ENCODE peak calls at places on chromosomes 11 and 22, in four cellular contexts. One of them, this sample, is unnamed.

GRCh38 chr11:61752117-61752924 is at the start of gene MYRF:
- DNase-seq in A549: no peak
- DNase-seq in H1: peak; percentile 88
- DNase-seq in K562: peak; percentile 88
- DNase-seq in this sample: peak; percentile 21

GRCh38 chr11:68965901-68966868 is 14.6 kb downstream of the MRGPRD start:
- DNase-seq in A549: no peak
- DNase-seq in H1: no peak
- DNase-seq in K562: no peak
- DNase-seq in this sample: no peak

GRCh38 chr11:33055361-33055760 is 16.0 kb downstream of the TCP11L1 start:
- DNase-seq in A549: no peak
- DNase-seq in H1: no peak
- DNase-seq in K562: no peak
- DNase-seq in this sample: peak; percentile 4

GRCh38 chr11:28615542-28615941 is 507.4 kb downstream of the METTL15 start:
- DNase-seq in A549: peak; percentile 73
- DNase-seq in H1: no peak
- DNase-seq in K562: no peak
- DNase-seq in this sample: no peak

GRCh38 chr11:116725434-116726221 is 47.2 kb downstream of the BUD13 start:
- DNase-seq in A549: no peak
- DNase-seq in H1: no peak
- DNase-seq in K562: no peak
- DNase-seq in this sample: no peak

GRCh38 chr22:27523711-27524110 is 277.8 kb downstream of the MN1 start:
- DNase-seq in A549: no peak
- DNase-seq in H1: no peak
- DNase-seq in K562: no peak
- DNase-seq in this sample: no peak

GRCh38 chr11:103398829-103399228 is 289.6 kb downstream of the DYNC2H1 start:
- DNase-seq in A549: no peak
- DNase-seq in H1: no peak
- DNase-seq in K562: no peak
- DNase-seq in this sample: no peak

GRCh38 chr11:47863893-47864430 is 15.8 kb upstream of the NUP160 start:
- DNase-seq in A549: no peak
- DNase-seq in H1: no peak
- DNase-seq in K562: no peak
- DNase-seq in this sample: no peak

GRCh38 chr11:91366186-91366585 is 858.4 kb upstream of the FAT3 start:
- DNase-seq in A549: no peak
- DNase-seq in H1: no peak
- DNase-seq in K562: no peak
- DNase-seq in this sample: no peak

GRCh38 chr11:90204832-90205646 is 17.8 kb downstream of the CHORDC1 start:
- DNase-seq in A549: peak; percentile 69
- DNase-seq in H1: no peak
- DNase-seq in K562: peak; percentile 35
- DNase-seq in this sample: peak; percentile 68

GRCh38 chr11:23594755-23595154 is 734.5 kb upstream of the CCDC179 start:
- DNase-seq in A549: no peak
- DNase-seq in H1: no peak
- DNase-seq in K562: no peak
- DNase-seq in this sample: no peak

GRCh38 chr11:15148181-15148580 is 33.5 kb downstream of the INSC start:
- DNase-seq in A549: no peak
- DNase-seq in H1: peak; percentile 2
- DNase-seq in K562: no peak
- DNase-seq in this sample: no peak

GRCh38 chr11:36011574-36011973 is 67.7 kb downstream of the LDLRAD3 start:
- DNase-seq in A549: no peak
- DNase-seq in H1: no peak
- DNase-seq in K562: no peak
- DNase-seq in this sample: no peak

GRCh38 chr11:36010010-36010740 is 66.3 kb downstream of the LDLRAD3 start:
- DNase-seq in A549: no peak
- DNase-seq in H1: no peak
- DNase-seq in K562: no peak
- DNase-seq in this sample: no peak

GRCh38 chr11:36007127-36007824 is 63.4 kb downstream of the LDLRAD3 start:
- DNase-seq in A549: no peak
- DNase-seq in H1: no peak
- DNase-seq in K562: no peak
- DNase-seq in this sample: no peak

GRCh38 chr11:36008576-36008975 is 64.7 kb downstream of the LDLRAD3 start:
- DNase-seq in A549: no peak
- DNase-seq in H1: no peak
- DNase-seq in K562: no peak
- DNase-seq in this sample: peak; percentile 84

DNA sequence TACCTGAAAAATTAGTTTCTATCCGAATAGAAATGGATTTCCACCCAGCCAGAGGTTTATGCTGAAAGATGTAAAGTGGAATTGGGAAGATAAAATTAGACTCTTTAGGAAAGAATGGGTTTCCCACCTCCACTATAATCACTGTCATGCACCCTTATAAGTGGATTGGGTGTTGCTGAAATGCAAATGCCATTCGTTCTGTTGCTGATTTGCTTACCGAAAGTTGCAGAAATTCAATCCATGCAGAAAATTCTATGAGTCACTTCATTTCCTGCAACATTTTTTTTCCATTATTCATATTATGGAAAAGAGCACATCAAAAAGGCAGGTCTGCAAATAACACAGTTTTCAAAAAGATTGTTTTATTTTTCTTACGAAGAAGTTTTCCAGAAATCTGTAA is 65.6 kb downstream of the LDLRAD3 start:
- DNase-seq in A549: no peak
- DNase-seq in H1: no peak
- DNase-seq in K562: no peak
- DNase-seq in this sample: peak; percentile 82
- H3K4me3 ChIP-seq in A549: no peak overlapping the region
- H3K4me3 ChIP-seq in H1: no peak overlapping the region
- H3K4me3 ChIP-seq in K562: no peak overlapping the region
- H3K4me3 ChIP-seq in this sample: peak overlapping the region; percentile 51

GRCh38 chr11:65988791-65989592 is 13.0 kb downstream of the EIF1AD start:
- DNase-seq in A549: peak; percentile 96
- DNase-seq in H1: peak; percentile 90
- DNase-seq in K562: peak; percentile 79
- DNase-seq in this sample: peak; percentile 97

GRCh38 chr11:65983589-65983987 is 18.4 kb downstream of the EIF1AD start:
- DNase-seq in A549: no peak
- DNase-seq in H1: no peak
- DNase-seq in K562: no peak
- DNase-seq in this sample: no peak

GRCh38 chr11:65982824-65983588 is 19.0 kb downstream of the EIF1AD start:
- DNase-seq in A549: no peak
- DNase-seq in H1: no peak
- DNase-seq in K562: no peak
- DNase-seq in this sample: no peak

GRCh38 chr11:65992056-65992455 is 9.9 kb downstream of the EIF1AD start:
- DNase-seq in A549: no peak
- DNase-seq in H1: no peak
- DNase-seq in K562: no peak
- DNase-seq in this sample: no peak

GRCh38 chr11:65987336-65987735 is 14.6 kb downstream of the EIF1AD start:
- DNase-seq in A549: no peak
- DNase-seq in H1: no peak
- DNase-seq in K562: no peak
- DNase-seq in this sample: no peak
- TF ChIP-seq JUN in A549: no peak
- TF ChIP-seq JUN in H1: no peak
- TF ChIP-seq JUN in K562: no peak
- TF ChIP-seq JUN in this sample: no peak

DNA sequence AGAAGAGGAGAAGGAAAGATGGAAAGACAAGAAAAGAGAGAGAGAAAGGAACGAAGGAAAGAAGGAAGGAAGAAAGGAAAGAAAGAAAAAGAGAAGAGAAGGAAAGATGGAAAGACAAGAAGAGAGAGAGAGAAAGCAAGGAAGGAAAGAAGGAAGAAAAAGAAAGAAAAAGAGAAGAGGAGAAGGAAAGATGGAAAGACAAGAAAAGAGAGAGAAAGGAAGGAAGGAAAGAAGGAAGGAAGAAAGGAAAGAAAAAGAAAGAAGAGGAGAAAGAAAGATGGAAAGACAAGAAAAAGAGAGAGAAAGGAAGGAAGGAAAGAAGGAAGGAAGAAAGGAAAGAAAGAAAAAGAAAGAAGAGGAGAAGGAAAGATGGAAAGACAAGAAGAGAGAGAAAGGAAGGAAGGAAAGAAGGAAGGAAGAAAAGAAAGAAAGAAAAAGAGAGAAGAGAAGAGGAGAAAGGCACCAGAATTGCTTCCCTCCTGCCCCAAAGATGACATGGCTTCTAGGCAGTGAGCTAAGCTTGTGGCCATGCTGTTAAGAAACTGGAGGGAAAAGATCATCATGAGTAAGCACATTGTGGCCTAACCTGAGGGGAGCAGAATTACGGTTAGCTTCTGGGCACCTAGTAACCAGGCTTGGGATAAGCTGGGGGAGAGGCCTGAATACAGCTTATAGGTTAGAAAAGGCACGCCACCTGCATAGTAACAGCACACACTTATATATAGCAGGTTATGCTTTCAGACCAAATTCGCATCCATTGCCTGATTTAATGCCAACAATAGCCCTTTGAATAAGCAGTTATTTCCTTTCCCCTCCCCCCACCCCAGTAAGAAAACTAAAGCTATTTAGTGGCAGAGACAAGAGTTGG is 2.3 kb upstream of the ST3GAL4 start:
- DNase-seq in A549: peak; percentile 75
- DNase-seq in H1: no peak
- DNase-seq in K562: peak; percentile 52
- DNase-seq in this sample: peak; percentile 41
- H3K4me3 ChIP-seq in A549: no peak overlapping the region
- H3K4me3 ChIP-seq in H1: no peak overlapping the region
- H3K4me3 ChIP-seq in K562: no peak overlapping the region
- H3K4me3 ChIP-seq in this sample: no peak overlapping the region

DNA sequence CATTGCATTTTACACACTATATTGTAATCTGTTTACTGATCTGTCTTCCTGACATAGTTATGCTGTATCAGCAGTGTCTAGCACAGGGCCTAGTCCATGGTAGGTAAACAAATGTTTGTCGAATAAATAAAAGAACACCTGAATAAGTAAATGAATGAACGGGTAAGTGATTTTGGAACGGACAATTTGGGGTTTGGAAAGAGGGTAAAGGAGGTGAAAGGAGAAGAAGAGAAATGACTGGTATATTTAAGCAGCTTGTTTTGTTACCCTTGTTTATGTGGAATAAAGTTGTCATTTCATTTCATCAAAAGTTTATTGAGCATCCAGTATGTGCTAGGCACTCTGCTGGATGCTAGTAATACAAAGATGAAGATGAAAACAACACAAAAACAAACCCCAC is at the start of gene HEPN1:
- DNase-seq in A549: no peak
- DNase-seq in H1: no peak
- DNase-seq in K562: no peak
- DNase-seq in this sample: no peak
- TF ChIP-seq JUN in A549: no peak
- TF ChIP-seq JUN in H1: no peak
- TF ChIP-seq JUN in K562: no peak
- TF ChIP-seq JUN in this sample: no peak

This sample was measured in endothelial cell of umbilical vein.